ENCODE peak calls at places on chromosomes 3 and 15, in seven cellular contexts. One of them, this sample, is unnamed.

GRCh38 chr15:56442354-56442753 is 22.6 kb downstream of the MNS1 start:
- DNase-seq in RWPE2: no peak
- DNase-seq in endodermal cell: no peak
- DNase-seq in activated gamma-delta T cell treated with Interleukin-2 at 50 U/mL for 16 hours: no peak
- DNase-seq in esophagus squamous epithelium: no peak
- DNase-seq in SHP77: no peak
- DNase-seq in activated T-helper 1 cell treated with Interleukin-2 at 50 U/mL for 16 hours: no peak
- DNase-seq in this sample: no peak

GRCh38 chr15:40743466-40743865 is 11.6 kb downstream of the RMDN3 start:
- DNase-seq in esophagus squamous epithelium: no peak
- DNase-seq in SHP77: no peak
- DNase-seq in activated T-helper 1 cell treated with Interleukin-2 at 50 U/mL for 16 hours: no peak
- DNase-seq in activated gamma-delta T cell treated with Interleukin-2 at 50 U/mL for 16 hours: no peak
- DNase-seq in endodermal cell: no peak
- DNase-seq in RWPE2: no peak
- DNase-seq in this sample: no peak

GRCh38 chr3:61847784-61848462 is 286.6 kb downstream of the PTPRG start:
- DNase-seq in activated gamma-delta T cell treated with Interleukin-2 at 50 U/mL for 16 hours: no peak
- DNase-seq in activated T-helper 1 cell treated with Interleukin-2 at 50 U/mL for 16 hours: no peak
- DNase-seq in SHP77: no peak
- DNase-seq in endodermal cell: peak
- DNase-seq in esophagus squamous epithelium: no peak
- DNase-seq in RWPE2: no peak
- DNase-seq in this sample: no peak

GRCh38 chr15:72958634-72959033 is 93.6 kb upstream of the NEO1 start:
- DNase-seq in RWPE2: no peak
- DNase-seq in activated T-helper 1 cell treated with Interleukin-2 at 50 U/mL for 16 hours: no peak
- DNase-seq in endodermal cell: no peak
- DNase-seq in esophagus squamous epithelium: no peak
- DNase-seq in SHP77: no peak
- DNase-seq in activated gamma-delta T cell treated with Interleukin-2 at 50 U/mL for 16 hours: no peak
- DNase-seq in this sample: no peak

GRCh38 chr3:178966299-178967183 is 105.1 kb downstream of the ZMAT3 start:
- DNase-seq in activated T-helper 1 cell treated with Interleukin-2 at 50 U/mL for 16 hours: no peak
- DNase-seq in endodermal cell: no peak
- DNase-seq in activated gamma-delta T cell treated with Interleukin-2 at 50 U/mL for 16 hours: no peak
- DNase-seq in SHP77: peak
- DNase-seq in esophagus squamous epithelium: no peak
- DNase-seq in RWPE2: no peak
- DNase-seq in this sample: no peak

GRCh38 chr3:111874177-111874820 is 15.2 kb downstream of the PHLDB2 start:
- DNase-seq in RWPE2: no peak
- DNase-seq in activated gamma-delta T cell treated with Interleukin-2 at 50 U/mL for 16 hours: no peak
- DNase-seq in esophagus squamous epithelium: no peak
- DNase-seq in endodermal cell: no peak
- DNase-seq in activated T-helper 1 cell treated with Interleukin-2 at 50 U/mL for 16 hours: no peak
- DNase-seq in SHP77: no peak
- DNase-seq in this sample: no peak

GRCh38 chr3:175692256-175692655 is 833.1 kb downstream of the NAALADL2 start:
- DNase-seq in SHP77: no peak
- DNase-seq in activated T-helper 1 cell treated with Interleukin-2 at 50 U/mL for 16 hours: no peak
- DNase-seq in RWPE2: no peak
- DNase-seq in esophagus squamous epithelium: no peak
- DNase-seq in endodermal cell: no peak
- DNase-seq in activated gamma-delta T cell treated with Interleukin-2 at 50 U/mL for 16 hours: no peak
- DNase-seq in this sample: no peak

GRCh38 chr15:89383635-89384604 is 49.3 kb upstream of the POLG start:
- DNase-seq in activated gamma-delta T cell treated with Interleukin-2 at 50 U/mL for 16 hours: no peak
- DNase-seq in SHP77: peak
- DNase-seq in activated T-helper 1 cell treated with Interleukin-2 at 50 U/mL for 16 hours: no peak
- DNase-seq in esophagus squamous epithelium: no peak
- DNase-seq in RWPE2: peak
- DNase-seq in endodermal cell: peak
- DNase-seq in this sample: peak

GRCh38 chr15:57340673-57341259 is 35.5 kb upstream of the CGNL1 start:
- DNase-seq in RWPE2: no peak
- DNase-seq in activated gamma-delta T cell treated with Interleukin-2 at 50 U/mL for 16 hours: no peak
- DNase-seq in SHP77: peak
- DNase-seq in endodermal cell: peak
- DNase-seq in esophagus squamous epithelium: no peak
- DNase-seq in activated T-helper 1 cell treated with Interleukin-2 at 50 U/mL for 16 hours: no peak
- DNase-seq in this sample: peak

GRCh38 chr3:133937756-133938601 is 42.3 kb upstream of the RAB6B start:
- DNase-seq in activated gamma-delta T cell treated with Interleukin-2 at 50 U/mL for 16 hours: no peak
- DNase-seq in activated T-helper 1 cell treated with Interleukin-2 at 50 U/mL for 16 hours: no peak
- DNase-seq in RWPE2: no peak
- DNase-seq in SHP77: no peak
- DNase-seq in esophagus squamous epithelium: no peak
- DNase-seq in endodermal cell: peak
- DNase-seq in this sample: peak

GRCh38 chr3:69252631-69253030 is 130.2 kb upstream of the LMOD3 start:
- DNase-seq in activated T-helper 1 cell treated with Interleukin-2 at 50 U/mL for 16 hours: no peak
- DNase-seq in RWPE2: no peak
- DNase-seq in SHP77: no peak
- DNase-seq in activated gamma-delta T cell treated with Interleukin-2 at 50 U/mL for 16 hours: no peak
- DNase-seq in esophagus squamous epithelium: no peak
- DNase-seq in endodermal cell: no peak
- DNase-seq in this sample: no peak

GRCh38 chr3:189515916-189516531 is 115.2 kb upstream of the TP63 start:
- DNase-seq in endodermal cell: no peak
- DNase-seq in RWPE2: no peak
- DNase-seq in esophagus squamous epithelium: no peak
- DNase-seq in activated T-helper 1 cell treated with Interleukin-2 at 50 U/mL for 16 hours: no peak
- DNase-seq in activated gamma-delta T cell treated with Interleukin-2 at 50 U/mL for 16 hours: no peak
- DNase-seq in SHP77: no peak
- DNase-seq in this sample: no peak

This sample was measured in H9.